ENCODE peak calls at places on chromosomes 6 and 20, in seven cellular contexts. K is cardiac fibroblast, F is aorta, S is M059J, G is D341Med, T is HuH-7.5, B is ELR. D is an unnamed sample.

GRCh38 chr6:150202934-150203333 is 60.1 kb downstream of the PPP1R14C start:
- DNase-seq in S (no peak), G (no peak), T (no peak), B (no peak), K (no peak), F (no peak), D (no peak)

GRCh38 chr6:3838992-3839867 is 9.9 kb upstream of the FAM50B start:
- DNase-seq in B (peak), K (peak), F (no peak), S (peak), T (no peak), G (no peak), D (no peak)

GRCh38 chr6:149934249-149935156 is 7.3 kb upstream of the ULBP2 start:
- DNase-seq in B (peak), S (peak), F (peak), K (peak), G (peak), T (no peak), D (no peak)

GRCh38 chr6:15148356-15149058 is 97.4 kb upstream of the JARID2 start:
- DNase-seq in K (peak), G (peak), F (no peak), S (peak), B (peak), T (no peak), D (no peak)

GRCh38 chr6:157063935-157064322 is 259.4 kb downstream of the TMEM242 start:
- DNase-seq in B (no peak), K (no peak), T (no peak), F (no peak), G (no peak), S (no peak), D (no peak)

GRCh38 chr6:35359744-35360348 is 17.5 kb downstream of the PPARD start:
- DNase-seq in B (no peak), G (no peak), T (no peak), S (peak), K (peak), F (peak), D (no peak)

GRCh38 chr6:27582928-27583725 is 110.2 kb upstream of the ZNF184 start:
- DNase-seq in F (no peak), K (peak), S (peak), G (peak), B (peak), T (no peak), D (no peak)

GRCh38 chr6:135782517-135782916 is 69.0 kb upstream of the PDE7B start:
- DNase-seq in T (no peak), S (peak), G (no peak), B (no peak), F (no peak), K (peak), D (no peak)

GRCh38 chr6:156752666-156753301 is 24.4 kb upstream of the ARID1B start:
- DNase-seq in B (peak), K (no peak), F (peak), T (peak), G (no peak), S (no peak), D (no peak)

GRCh38 chr6:3751019-3751729 is at the start of gene PXDC1:
- DNase-seq in T (no peak), S (peak), F (peak), B (peak), K (no peak), G (peak), D (no peak)

GRCh38 chr20:63106108-63106764 is 99.5 kb upstream of the BHLHE23 start:
- DNase-seq in K (peak), B (no peak), F (peak), S (peak), G (no peak), T (no peak), D (no peak)

GRCh38 chr20:59650418-59650817 is 46.1 kb downstream of the PHACTR3 start:
- DNase-seq in T (no peak), K (no peak), F (no peak), B (no peak), G (no peak), S (no peak), D (no peak)

GRCh38 chr20:53707341-53708102 is 113.9 kb upstream of the ZNF217 start:
- DNase-seq in T (no peak), F (no peak), K (peak), B (peak), S (peak), G (no peak), D (no peak)

GRCh38 chr20:31824554-31825313 is 5.6 kb downstream of the MYLK2 start:
- DNase-seq in B (no peak), S (no peak), T (no peak), F (no peak), K (no peak), G (no peak), D (no peak)

GRCh38 chr20:5714261-5715041 is 35.8 kb upstream of the SHLD1 start:
- DNase-seq in B (peak), G (no peak), S (peak), K (peak), F (no peak), T (peak), D (no peak)

GRCh38 chr6:246349-246748 is 45.9 kb upstream of the DUSP22 start:
- DNase-seq in S (peak), G (no peak), B (no peak), T (no peak), K (peak), F (no peak), D (no peak)

GRCh38 chr6:83853178-83853967 is at the start of gene RIPPLY2:
- DNase-seq in K (peak), T (no peak), B (peak), G (peak), F (peak), S (no peak), D (no peak)

GRCh38 chr6:119096683-119097310 is 18.3 kb upstream of the FAM184A start:
- DNase-seq in T (no peak), B (no peak), G (no peak), K (peak), S (no peak), F (peak), D (peak)

GRCh38 chr6:4372866-4373265 is 237.5 kb upstream of the ECI2 start:
- DNase-seq in B (no peak), S (peak), T (no peak), F (no peak), K (no peak), G (no peak), D (no peak)

GRCh38 chr20:4886771-4887527 is 114.4 kb downstream of the SLC23A2 start:
- DNase-seq in G (no peak), B (no peak), F (no peak), S (no peak), T (no peak), K (no peak), D (no peak)

GRCh38 chr6:38508894-38509293 is 130.8 kb downstream of the BTBD9 start:
- DNase-seq in K (peak), G (no peak), S (peak), B (peak), F (no peak), T (no peak), D (no peak)

D was measured in breast epithelium.